ENCODE peak calls at places on chromosomes 16 and 17, in five cellular contexts. I is retina, B is NCI-H2081, F is neural crest cell, X is substantia nigra. K is an unnamed sample.

GRCh38 chr17:80774643-80775281 is 216.9 kb upstream of the CHMP6 start:
- DNase-seq in I (no peak), B (peak), F (no peak), X (no peak), K (no peak)

GRCh38 chr17:43467981-43468541 is 15.7 kb upstream of the DHX8 start:
- DNase-seq in I (peak), B (no peak), F (no peak), X (no peak), K (peak)

GRCh38 chr17:37392024-37392590 is 14.5 kb downstream of the ACACA start:
- DNase-seq in I (no peak), B (no peak), F (no peak), X (no peak), K (peak)

GRCh38 chr17:422196-422930 is 69.8 kb upstream of the RPH3AL start:
- DNase-seq in I (no peak), B (no peak), F (no peak), X (no peak), K (no peak)

GRCh38 chr16:77913738-77914263 is 108.5 kb upstream of the CLEC3A start:
- DNase-seq in I (no peak), B (no peak), F (no peak), X (no peak), K (no peak)

GRCh38 chr17:75557852-75558665 is 29.5 kb upstream of the MYO15B start:
- DNase-seq in I (no peak), B (no peak), F (no peak), X (no peak), K (no peak)

GRCh38 chr17:20127660-20128413 is 118.7 kb downstream of the SPECC1 start:
- DNase-seq in I (peak), B (no peak), F (no peak), X (no peak), K (peak)

GRCh38 chr16:73062640-73063283 is 14.8 kb upstream of the ZFHX3 start:
- DNase-seq in I (peak), B (no peak), F (peak), X (no peak), K (no peak)